ENCODE peak calls at places on chromosomes 4 and X, in seven cellular contexts. S is SK-N-SH, U is GM12878, X is HCT116, G is HepG2, E is K562, A is H1. L is an unnamed sample.

GRCh38 chr4:40953253-40954118 is 203.7 kb downstream of the NSUN7 start:
- DNase-seq in S (no peak), U (no peak), X (no peak), G (no peak), E (no peak), A (no peak), L (no peak)

GRCh38 chr4:149752729-149753128 is 62.9 kb downstream of the IQCM start:
- DNase-seq in S (no peak), U (no peak), X (no peak), G (no peak), E (no peak), A (no peak), L (no peak)

GRCh38 chr4:6693274-6694176 is at the start of gene S100P:
- DNase-seq in S (no peak), U (no peak), X (no peak), G (peak; percentile 86), E (no peak), A (no peak), L (peak; percentile 80)

GRCh38 chr4:6689506-6689960 is 4.1 kb upstream of the S100P start:
- DNase-seq in S (no peak), U (no peak), X (no peak), G (peak; percentile 50), E (no peak), A (peak; percentile 53), L (peak; percentile 71)

GRCh38 chr4:164313899-164314298 is 440.0 kb upstream of the SMIM31 start:
- DNase-seq in S (no peak), U (no peak), X (no peak), G (no peak), E (no peak), A (no peak), L (no peak)

GRCh38 chr4:144820706-144821105 is 174.8 kb downstream of the HHIP start:
- DNase-seq in S (no peak), U (no peak), X (no peak), G (no peak), E (no peak), A (no peak), L (no peak)

GRCh38 chr4:124523816-124524215 is 188.7 kb downstream of the ANKRD50 start:
- DNase-seq in S (no peak), U (no peak), X (no peak), G (no peak), E (no peak), A (no peak), L (no peak)

GRCh38 chr4:78059524-78059889 is 2.4 kb downstream of the FRAS1 start:
- DNase-seq in S (peak; percentile 70), U (no peak), X (peak; percentile 84), G (peak; percentile 87), E (peak; percentile 58), A (peak; percentile 76), L (peak; percentile 30)

GRCh38 chr4:42673084-42673429 is 16.2 kb upstream of the ATP8A1 start:
- DNase-seq in S (no peak), U (no peak), X (no peak), G (no peak), E (no peak), A (no peak), L (peak; percentile 9)

GRCh38 chr4:39976945-39977488 is 694 bp downstream of the PDS5A start:
- DNase-seq in S (no peak), U (no peak), X (no peak), G (no peak), E (peak; percentile 62), A (no peak), L (no peak)

GRCh38 chr4:11223261-11223660 is 205.4 kb downstream of the HS3ST1 start:
- DNase-seq in S (no peak), U (no peak), X (no peak), G (no peak), E (no peak), A (no peak), L (no peak)

GRCh38 chr4:7426525-7427171 is 8.1 kb downstream of the PSAPL1 start:
- DNase-seq in S (peak; percentile 7), U (no peak), X (no peak), G (no peak), E (no peak), A (peak; percentile 37), L (no peak)

GRCh38 chr4:141350122-141350904 is 129.6 kb downstream of the ZNF330 start:
- DNase-seq in S (no peak), U (no peak), X (no peak), G (no peak), E (no peak), A (no peak), L (no peak)

GRCh38 chrX:96729053-96729452 is 44.4 kb downstream of the DIAPH2 start:
- DNase-seq in S (no peak), U (no peak), X (no peak), G (no peak), E (no peak), A (no peak), L (no peak)

GRCh38 chr4:184099541-184099966 is 118.1 kb downstream of the ENPP6 start:
- DNase-seq in S (peak; percentile 43), U (no peak), X (no peak), G (no peak), E (no peak), A (no peak), L (no peak)

GRCh38 chr4:118842055-118842454 is 6.1 kb upstream of the SEC24D start:
- DNase-seq in S (no peak), U (no peak), X (peak; percentile 68), G (no peak), E (no peak), A (no peak), L (no peak)

GRCh38 chrX:133444196-133444595 is 28.9 kb upstream of the GPC4 start:
- DNase-seq in S (no peak), U (no peak), X (no peak), G (no peak), E (no peak), A (no peak), L (peak; percentile 12)

GRCh38 chrX:133448512-133449076 is 33.3 kb upstream of the GPC4 start:
- DNase-seq in S (no peak), U (no peak), X (no peak), G (no peak), E (no peak), A (no peak), L (peak; percentile 5)

GRCh38 chrX:133440081-133440796 is 24.9 kb upstream of the GPC4 start:
- DNase-seq in S (no peak), U (no peak), X (no peak), G (no peak), E (no peak), A (no peak), L (no peak)

GRCh38 chrX:133440797-133441163 is 25.5 kb upstream of the GPC4 start:
- DNase-seq in S (no peak), U (no peak), X (no peak), G (no peak), E (no peak), A (no peak), L (no peak)

GRCh38 chrX:133444952-133445831 is 29.9 kb upstream of the GPC4 start:
- DNase-seq in S (no peak), U (no peak), X (peak; percentile 31), G (no peak), E (no peak), A (no peak), L (no peak)
- TF ChIP-seq JUND in S (no peak), U (no peak), X (peak; percentile 47), G (no peak), E (no peak), A (no peak), L (no peak)

GRCh38 chrX:109732780-109733657 is at the start of gene ACSL4:
- DNase-seq in S (peak; percentile 88), U (no peak), X (peak; percentile 42), G (peak; percentile 63), E (peak; percentile 89), A (peak; percentile 82), L (peak; percentile 44)

GRCh38 chrX:109733658-109734022 is 583 bp upstream of the ACSL4 start:
- DNase-seq in S (no peak), U (no peak), X (no peak), G (no peak), E (no peak), A (no peak), L (no peak)

GRCh38 chrX:109735241-109735744 is 2.2 kb upstream of the ACSL4 start:
- DNase-seq in S (no peak), U (no peak), X (no peak), G (no peak), E (no peak), A (no peak), L (no peak)

DNA sequence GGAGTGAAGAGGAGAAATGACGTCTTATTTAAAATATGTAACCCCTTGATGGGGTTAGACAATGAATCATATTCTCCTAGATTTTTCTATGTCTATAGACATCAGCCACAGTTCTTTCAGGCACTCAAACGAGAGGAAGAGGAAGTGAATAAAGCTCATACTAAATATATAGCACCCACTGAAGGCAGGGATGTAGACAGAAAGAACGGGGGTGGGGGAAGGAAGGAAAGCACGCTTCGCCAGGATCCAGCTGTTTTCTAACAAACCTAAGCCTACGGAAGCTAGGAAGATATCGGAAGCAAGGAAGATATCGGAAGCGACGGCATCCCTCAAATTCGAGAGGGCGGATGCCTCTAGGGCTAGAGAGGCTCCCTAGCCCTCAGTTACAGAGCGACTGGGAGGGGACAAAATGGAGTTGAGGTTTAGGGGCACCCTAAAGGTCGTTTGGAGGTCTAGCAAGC is 708 bp downstream of the ACSL4 start:
- DNase-seq in S (peak; percentile 35), U (no peak), X (no peak), G (no peak), E (peak; percentile 25), A (peak; percentile 45), L (no peak)
- TF ChIP-seq JUND in S (no peak), U (no peak), X (no peak), G (no peak), E (no peak), A (no peak), L (no peak)

DNA sequence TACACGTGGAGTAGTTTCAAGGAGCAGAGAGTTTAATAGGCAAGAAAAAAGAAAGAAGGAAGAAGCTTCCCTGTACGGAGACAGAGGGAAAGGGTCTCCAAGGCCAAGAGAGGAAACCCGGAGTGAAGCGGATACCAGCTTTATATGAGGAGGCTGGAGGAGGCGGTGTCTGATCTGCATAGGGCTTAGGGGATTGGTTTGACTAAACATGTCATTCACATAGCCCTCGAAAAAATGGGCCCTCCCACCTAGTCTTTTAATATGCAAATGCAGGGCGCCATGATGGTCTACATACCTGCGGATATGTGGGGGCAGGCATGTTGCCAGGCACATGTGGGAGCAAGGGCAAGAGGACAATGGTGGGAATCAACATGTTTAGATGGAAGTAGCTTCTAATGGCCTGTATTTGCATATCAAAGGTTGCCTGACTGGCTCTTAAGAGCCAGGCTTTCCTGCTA is 103.1 kb upstream of the UGT8 start:
- DNase-seq in S (no peak), U (no peak), X (no peak), G (no peak), E (no peak), A (peak; percentile 59), L (no peak)
- TF ChIP-seq JUND in S (no peak), U (no peak), X (no peak), G (no peak), E (no peak), A (no peak), L (no peak)

GRCh38 chr4:84480082-84480481 is 19.0 kb downstream of the NKX6-1 start:
- DNase-seq in S (no peak), U (no peak), X (no peak), G (no peak), E (no peak), A (no peak), L (no peak)
- TF ChIP-seq JUND in S (no peak), U (no peak), X (no peak), G (no peak), E (no peak), A (no peak), L (no peak)

L was measured in T47D.